ENCODE peak calls at places on chromosomes 6 and 20, in seven cellular contexts. One of them, this sample, is unnamed.

GRCh38 chr6:118893095-118893881 is 664 bp upstream of the ASF1A start:
- DNase-seq in hepatocyte: peak
- DNase-seq in foreskin fibroblast: peak
- DNase-seq in GM23338: peak
- DNase-seq in A549: no peak
- DNase-seq in spleen: no peak
- DNase-seq in omental fat pad: no peak
- DNase-seq in this sample: peak

GRCh38 chr20:44069203-44069931 is 117.6 kb downstream of the JPH2 start:
- DNase-seq in spleen: peak
- DNase-seq in hepatocyte: no peak
- DNase-seq in foreskin fibroblast: no peak
- DNase-seq in omental fat pad: no peak
- DNase-seq in A549: no peak
- DNase-seq in GM23338: no peak
- DNase-seq in this sample: no peak

GRCh38 chr20:35636095-35636494 is 20.5 kb downstream of the SPAG4 start:
- DNase-seq in GM23338: no peak
- DNase-seq in A549: no peak
- DNase-seq in hepatocyte: no peak
- DNase-seq in spleen: no peak
- DNase-seq in omental fat pad: no peak
- DNase-seq in foreskin fibroblast: no peak
- DNase-seq in this sample: no peak

GRCh38 chr20:51329845-51330244 is 212.7 kb downstream of the NFATC2 start:
- DNase-seq in omental fat pad: no peak
- DNase-seq in foreskin fibroblast: no peak
- DNase-seq in A549: no peak
- DNase-seq in spleen: no peak
- DNase-seq in hepatocyte: no peak
- DNase-seq in GM23338: no peak
- DNase-seq in this sample: no peak

GRCh38 chr20:64156136-64156885 is 7.9 kb upstream of the MYT1 start:
- DNase-seq in omental fat pad: no peak
- DNase-seq in hepatocyte: no peak
- DNase-seq in spleen: no peak
- DNase-seq in GM23338: no peak
- DNase-seq in foreskin fibroblast: no peak
- DNase-seq in A549: no peak
- DNase-seq in this sample: peak

GRCh38 chr6:111725446-111726112 is 119.9 kb upstream of the TRAF3IP2 start:
- DNase-seq in GM23338: no peak
- DNase-seq in spleen: no peak
- DNase-seq in foreskin fibroblast: peak
- DNase-seq in hepatocyte: no peak
- DNase-seq in omental fat pad: no peak
- DNase-seq in A549: no peak
- DNase-seq in this sample: no peak

GRCh38 chr6:137272403-137272802 is 53.2 kb upstream of the IFNGR1 start:
- DNase-seq in foreskin fibroblast: peak
- DNase-seq in GM23338: no peak
- DNase-seq in spleen: no peak
- DNase-seq in A549: no peak
- DNase-seq in hepatocyte: no peak
- DNase-seq in omental fat pad: no peak
- DNase-seq in this sample: no peak

GRCh38 chr6:67916389-67916788 is 718.7 kb upstream of the ADGRB3 start:
- DNase-seq in spleen: no peak
- DNase-seq in omental fat pad: no peak
- DNase-seq in hepatocyte: no peak
- DNase-seq in A549: no peak
- DNase-seq in GM23338: no peak
- DNase-seq in foreskin fibroblast: peak
- DNase-seq in this sample: no peak

GRCh38 chr6:48068326-48069191 is 42.4 kb downstream of the PTCHD4 start:
- DNase-seq in A549: peak
- DNase-seq in spleen: peak
- DNase-seq in GM23338: peak
- DNase-seq in omental fat pad: no peak
- DNase-seq in foreskin fibroblast: peak
- DNase-seq in hepatocyte: peak
- DNase-seq in this sample: peak

GRCh38 chr20:32792316-32792715 is 27.4 kb upstream of the MAPRE1 start:
- DNase-seq in hepatocyte: peak
- DNase-seq in spleen: no peak
- DNase-seq in GM23338: peak
- DNase-seq in omental fat pad: no peak
- DNase-seq in A549: no peak
- DNase-seq in foreskin fibroblast: no peak
- DNase-seq in this sample: peak

GRCh38 chr6:170052991-170053821 is 237.7 kb downstream of the DLL1 start:
- DNase-seq in hepatocyte: no peak
- DNase-seq in omental fat pad: peak
- DNase-seq in foreskin fibroblast: no peak
- DNase-seq in spleen: peak
- DNase-seq in GM23338: no peak
- DNase-seq in A549: no peak
- DNase-seq in this sample: no peak

GRCh38 chr6:84059082-84059481 is 25.5 kb downstream of the MRAP2 start:
- DNase-seq in foreskin fibroblast: no peak
- DNase-seq in spleen: no peak
- DNase-seq in hepatocyte: no peak
- DNase-seq in A549: no peak
- DNase-seq in GM23338: no peak
- DNase-seq in omental fat pad: no peak
- DNase-seq in this sample: no peak

GRCh38 chr6:40719671-40720374 is 132.7 kb upstream of the LRFN2 start:
- DNase-seq in omental fat pad: no peak
- DNase-seq in foreskin fibroblast: peak
- DNase-seq in hepatocyte: peak
- DNase-seq in GM23338: peak
- DNase-seq in A549: no peak
- DNase-seq in spleen: no peak
- DNase-seq in this sample: no peak

GRCh38 chr6:166588691-166589333 is 2.3 kb upstream of the RAMACL start:
- DNase-seq in GM23338: peak
- DNase-seq in omental fat pad: no peak
- DNase-seq in hepatocyte: no peak
- DNase-seq in A549: no peak
- DNase-seq in spleen: peak
- DNase-seq in foreskin fibroblast: peak
- DNase-seq in this sample: no peak

GRCh38 chr6:102402635-102403329 is 1009.3 kb downstream of the GRIK2 start:
- DNase-seq in hepatocyte: no peak
- DNase-seq in spleen: no peak
- DNase-seq in foreskin fibroblast: no peak
- DNase-seq in GM23338: no peak
- DNase-seq in omental fat pad: no peak
- DNase-seq in A549: no peak
- DNase-seq in this sample: no peak

GRCh38 chr6:119351005-119351394 is 1.4 kb upstream of the MAN1A1 start:
- DNase-seq in A549: no peak
- DNase-seq in omental fat pad: no peak
- DNase-seq in foreskin fibroblast: peak
- DNase-seq in spleen: no peak
- DNase-seq in hepatocyte: peak
- DNase-seq in GM23338: no peak
- DNase-seq in this sample: no peak

GRCh38 chr6:52407467-52407866 is 12.7 kb upstream of the EFHC1 start:
- DNase-seq in omental fat pad: no peak
- DNase-seq in GM23338: peak
- DNase-seq in foreskin fibroblast: peak
- DNase-seq in hepatocyte: peak
- DNase-seq in spleen: no peak
- DNase-seq in A549: peak
- DNase-seq in this sample: peak
- TF ChIP-seq CTCF in omental fat pad: no peak
- TF ChIP-seq CTCF in GM23338: peak
- TF ChIP-seq CTCF in foreskin fibroblast: peak
- TF ChIP-seq CTCF in hepatocyte: peak
- TF ChIP-seq CTCF in spleen: no peak
- TF ChIP-seq CTCF in A549: peak
- TF ChIP-seq CTCF in this sample: peak

GRCh38 chr20:22438926-22439325 is 145.4 kb downstream of the FOXA2 start:
- DNase-seq in hepatocyte: no peak
- DNase-seq in GM23338: peak
- DNase-seq in foreskin fibroblast: no peak
- DNase-seq in spleen: no peak
- DNase-seq in omental fat pad: no peak
- DNase-seq in A549: no peak
- DNase-seq in this sample: no peak
- TF ChIP-seq CTCF in hepatocyte: peak
- TF ChIP-seq CTCF in GM23338: peak
- TF ChIP-seq CTCF in foreskin fibroblast: no peak
- TF ChIP-seq CTCF in spleen: no peak
- TF ChIP-seq CTCF in omental fat pad: no peak
- TF ChIP-seq CTCF in A549: no peak
- TF ChIP-seq CTCF in this sample: no peak

GRCh38 chr6:110625883-110626282 is 149.5 kb upstream of the SLC22A16 start:
- DNase-seq in spleen: no peak
- DNase-seq in foreskin fibroblast: peak
- DNase-seq in GM23338: no peak
- DNase-seq in omental fat pad: no peak
- DNase-seq in hepatocyte: no peak
- DNase-seq in A549: no peak
- DNase-seq in this sample: no peak
- TF ChIP-seq CTCF in spleen: no peak
- TF ChIP-seq CTCF in foreskin fibroblast: no peak
- TF ChIP-seq CTCF in GM23338: no peak
- TF ChIP-seq CTCF in omental fat pad: no peak
- TF ChIP-seq CTCF in hepatocyte: no peak
- TF ChIP-seq CTCF in A549: no peak
- TF ChIP-seq CTCF in this sample: no peak

GRCh38 chr6:151443449-151443848 is 8.5 kb downstream of the RMND1 start:
- DNase-seq in GM23338: no peak
- DNase-seq in hepatocyte: no peak
- DNase-seq in spleen: no peak
- DNase-seq in A549: no peak
- DNase-seq in omental fat pad: no peak
- DNase-seq in foreskin fibroblast: peak
- DNase-seq in this sample: no peak

GRCh38 chr6:151441390-151442166 is 10.3 kb downstream of the RMND1 start:
- DNase-seq in hepatocyte: no peak
- DNase-seq in foreskin fibroblast: no peak
- DNase-seq in A549: no peak
- DNase-seq in omental fat pad: no peak
- DNase-seq in spleen: no peak
- DNase-seq in GM23338: no peak
- DNase-seq in this sample: no peak

GRCh38 chr6:151440498-151440897 is 11.4 kb downstream of the RMND1 start:
- DNase-seq in A549: no peak
- DNase-seq in hepatocyte: no peak
- DNase-seq in foreskin fibroblast: no peak
- DNase-seq in omental fat pad: no peak
- DNase-seq in spleen: no peak
- DNase-seq in GM23338: no peak
- DNase-seq in this sample: no peak

GRCh38 chr6:151442359-151442758 is 9.6 kb downstream of the RMND1 start:
- DNase-seq in spleen: no peak
- DNase-seq in GM23338: no peak
- DNase-seq in A549: no peak
- DNase-seq in foreskin fibroblast: no peak
- DNase-seq in omental fat pad: no peak
- DNase-seq in hepatocyte: no peak
- DNase-seq in this sample: no peak

GRCh38 chr6:151440930-151441329 is 11.0 kb downstream of the RMND1 start:
- DNase-seq in GM23338: no peak
- DNase-seq in foreskin fibroblast: peak
- DNase-seq in omental fat pad: no peak
- DNase-seq in hepatocyte: no peak
- DNase-seq in spleen: no peak
- DNase-seq in A549: no peak
- DNase-seq in this sample: no peak
- TF ChIP-seq CTCF in GM23338: no peak
- TF ChIP-seq CTCF in foreskin fibroblast: peak
- TF ChIP-seq CTCF in omental fat pad: no peak
- TF ChIP-seq CTCF in hepatocyte: peak
- TF ChIP-seq CTCF in spleen: no peak
- TF ChIP-seq CTCF in A549: peak
- TF ChIP-seq CTCF in this sample: no peak

GRCh38 chr6:140909620-140910019 is 1223.1 kb upstream of the GJE1 start:
- DNase-seq in hepatocyte: no peak
- DNase-seq in omental fat pad: no peak
- DNase-seq in A549: no peak
- DNase-seq in spleen: no peak
- DNase-seq in foreskin fibroblast: peak
- DNase-seq in GM23338: no peak
- DNase-seq in this sample: no peak

GRCh38 chr6:140912686-140913085 is 1220.0 kb upstream of the GJE1 start:
- DNase-seq in A549: no peak
- DNase-seq in foreskin fibroblast: peak
- DNase-seq in GM23338: peak
- DNase-seq in hepatocyte: no peak
- DNase-seq in spleen: no peak
- DNase-seq in omental fat pad: no peak
- DNase-seq in this sample: no peak

DNA sequence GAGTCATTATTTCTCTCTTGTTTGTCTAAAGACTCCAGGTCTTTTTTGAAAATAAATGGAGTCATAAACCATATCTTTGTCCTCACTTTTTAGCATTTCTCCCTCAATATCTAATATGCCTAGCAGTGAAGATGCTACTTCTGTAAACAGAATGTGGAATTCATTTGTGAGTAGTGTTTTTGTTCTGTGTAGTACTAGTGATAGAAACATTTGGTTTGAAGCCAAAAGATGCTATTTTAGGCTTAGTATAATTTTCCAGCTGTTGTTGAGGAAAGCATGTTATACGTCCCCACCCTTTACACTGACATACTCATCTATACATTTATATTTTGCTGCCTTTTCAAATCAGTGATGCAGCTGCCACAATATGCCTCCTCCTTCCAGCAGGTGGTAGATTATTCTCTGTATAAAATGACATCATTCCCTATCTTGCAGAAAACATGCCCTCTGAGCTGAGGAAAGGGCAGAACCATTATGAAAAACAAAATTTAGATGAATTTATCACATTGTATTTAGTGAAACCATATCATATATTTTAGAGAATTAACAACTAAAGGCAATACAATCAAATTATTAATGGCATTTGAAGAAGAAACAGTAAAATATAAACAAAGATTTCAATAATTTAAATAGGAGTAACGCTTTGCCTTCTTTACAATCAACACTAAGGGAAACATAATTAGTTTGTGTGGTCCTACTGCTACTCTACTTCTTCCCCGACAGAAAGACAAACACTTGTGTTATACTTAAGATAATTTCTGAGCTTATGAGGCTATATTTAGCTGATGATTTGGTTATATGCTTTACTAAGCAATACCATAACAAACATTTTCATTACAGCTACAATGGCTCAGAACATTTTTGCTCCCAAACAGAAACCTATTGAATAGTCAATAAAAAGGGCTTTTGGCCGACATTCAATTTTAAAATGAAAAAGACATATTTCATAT is 1217.4 kb upstream of the GJE1 start:
- DNase-seq in A549: no peak
- DNase-seq in spleen: no peak
- DNase-seq in foreskin fibroblast: peak
- DNase-seq in hepatocyte: no peak
- DNase-seq in GM23338: no peak
- DNase-seq in omental fat pad: no peak
- DNase-seq in this sample: no peak
- TF ChIP-seq CTCF in A549: no peak
- TF ChIP-seq CTCF in spleen: no peak
- TF ChIP-seq CTCF in foreskin fibroblast: no peak
- TF ChIP-seq CTCF in hepatocyte: no peak
- TF ChIP-seq CTCF in GM23338: no peak
- TF ChIP-seq CTCF in omental fat pad: no peak
- TF ChIP-seq CTCF in this sample: no peak

This sample was measured in nephron progenitor cell.